ENCODE peak calls at places on chromosomes 5 and 9, in six cellular contexts. Y, E, H, I, C and L are unnamed samples.

GRCh38 chr9:124320062-124320973 is 62.6 kb downstream of the NEK6 start:
- DNase-seq in I (peak), H (peak), Y (peak), C (peak), E (peak), L (no peak)

GRCh38 chr9:130433168-130433946 is 11.4 kb upstream of the ASS1 start:
- DNase-seq in E (peak), C (peak), H (no peak), I (peak), Y (peak), L (no peak)

GRCh38 chr9:84856181-84856632 is 186.7 kb downstream of the NTRK2 start:
- DNase-seq in H (no peak), Y (no peak), C (no peak), I (no peak), E (no peak), L (no peak)

GRCh38 chr9:7011395-7012067 is 253.8 kb downstream of the KDM4C start:
- DNase-seq in Y (no peak), H (no peak), E (peak), I (no peak), C (no peak), L (no peak)

GRCh38 chr5:104016650-104017049 is 454.1 kb upstream of the NUDT12 start:
- DNase-seq in Y (no peak), I (no peak), E (no peak), H (no peak), C (no peak), L (no peak)

GRCh38 chr9:104997536-104997935 is 69.6 kb upstream of the ABCA1 start:
- DNase-seq in E (no peak), H (no peak), Y (no peak), C (no peak), I (no peak), L (no peak)

GRCh38 chr5:116032094-116032517 is at the start of gene ARL14EPL:
- DNase-seq in Y (no peak), H (no peak), I (peak), E (peak), C (peak), L (peak)

GRCh38 chr5:140590861-140591260 is 26.2 kb downstream of the SLC35A4 start:
- DNase-seq in C (no peak), I (no peak), E (no peak), Y (no peak), H (no peak), L (no peak)

GRCh38 chr5:1460054-1460682 is 14.9 kb upstream of the SLC6A3 start:
- DNase-seq in E (no peak), Y (no peak), I (no peak), C (no peak), H (no peak), L (no peak)

GRCh38 chr5:111271885-111272284 is 47.7 kb downstream of the CAMK4 start:
- DNase-seq in Y (no peak), E (no peak), C (no peak), H (no peak), I (no peak), L (no peak)

GRCh38 chr5:23490993-23491392 is 16.4 kb upstream of the PRDM9 start:
- DNase-seq in H (no peak), E (no peak), C (no peak), Y (no peak), I (no peak), L (no peak)

GRCh38 chr9:129569506-129570449 is 51.1 kb downstream of the C9orf50 start:
- DNase-seq in Y (no peak), H (no peak), I (peak), E (peak), C (peak), L (no peak)

GRCh38 chr9:89880721-89881120 is 275.9 kb downstream of the GADD45G start:
- DNase-seq in H (no peak), Y (no peak), C (no peak), I (no peak), E (no peak), L (no peak)

GRCh38 chr9:35164711-35165110 is 2.9 kb downstream of the UNC13B start:
- DNase-seq in H (no peak), C (no peak), I (no peak), E (peak), Y (no peak), L (no peak)

GRCh38 chr9:28365020-28365640 is 791.8 kb upstream of the C9orf72 start:
- DNase-seq in C (no peak), E (no peak), I (no peak), Y (no peak), H (no peak), L (no peak)

GRCh38 chr9:136696502-136696901 is 9.2 kb upstream of the AGPAT2 start:
- DNase-seq in H (no peak), C (no peak), E (no peak), I (no peak), Y (no peak), L (no peak)

GRCh38 chr5:149957855-149958254 is 2.7 kb upstream of the SLC26A2 start:
- DNase-seq in I (peak), E (no peak), C (no peak), Y (no peak), H (no peak), L (no peak)

GRCh38 chr9:34653610-34654072 is 1.7 kb downstream of the IL11RA start:
- DNase-seq in I (no peak), Y (no peak), E (no peak), H (no peak), C (no peak), L (no peak)

GRCh38 chr5:154782326-154782725 is 27.1 kb downstream of the LARP1 start:
- DNase-seq in C (no peak), E (peak), H (no peak), I (no peak), Y (no peak), L (no peak)

GRCh38 chr5:173395933-173396308 is 67.7 kb upstream of the STC2 start:
- DNase-seq in I (no peak), Y (no peak), H (no peak), E (no peak), C (no peak), L (no peak)

GRCh38 chr5:73419414-73420390 is 28.9 kb downstream of the FOXD1 start:
- DNase-seq in I (no peak), C (no peak), H (no peak), Y (no peak), E (no peak), L (no peak)

GRCh38 chr5:157915638-157916037 is 56.7 kb upstream of the CLINT1 start:
- DNase-seq in E (no peak), C (peak), Y (no peak), I (no peak), H (peak), L (no peak)

GRCh38 chr5:124371121-124371706 is 375.2 kb downstream of the ZNF608 start:
- DNase-seq in I (no peak), H (no peak), E (no peak), Y (no peak), C (no peak), L (no peak)

GRCh38 chr9:3879315-3879714 is 353.5 kb upstream of the RFX3 start:
- DNase-seq in H (no peak), E (no peak), C (no peak), Y (no peak), I (no peak), L (no peak)

GRCh38 chr5:122073023-122073422 is 5.0 kb downstream of the LOX start:
- DNase-seq in Y (no peak), I (no peak), H (no peak), C (no peak), E (no peak), L (no peak)

GRCh38 chr9:124467410-124468060 is 17.3 kb downstream of the ADGRD2 start:
- DNase-seq in C (no peak), I (no peak), E (no peak), H (no peak), Y (no peak), L (no peak)

GRCh38 chr9:98409637-98410173 is 154.3 kb upstream of the TBC1D2 start:
- DNase-seq in C (no peak), H (no peak), I (no peak), E (no peak), Y (no peak), L (no peak)

GRCh38 chr9:33388110-33388994 is 14.0 kb downstream of the AQP7 start:
- DNase-seq in H (no peak), C (peak), E (no peak), I (no peak), Y (no peak), L (no peak)

GRCh38 chr9:70049236-70049635 is 5.6 kb downstream of the MAMDC2 start:
- DNase-seq in C (peak), Y (no peak), E (no peak), I (no peak), H (no peak), L (no peak)

GRCh38 chr5:169197343-169197742 is 103.6 kb downstream of the SLIT3 start:
- DNase-seq in Y (no peak), I (peak), C (peak), E (no peak), H (no peak), L (no peak)

GRCh38 chr9:87122947-87123685 is 175.8 kb upstream of the GAS1 start:
- DNase-seq in H (no peak), E (no peak), Y (no peak), I (no peak), C (no peak), L (no peak)

GRCh38 chr5:42889311-42889933 is 77.7 kb upstream of the SELENOP start:
- DNase-seq in E (peak), H (peak), C (peak), Y (peak), I (peak), L (peak)

GRCh38 chr9:135340726-135341475 is 138.7 kb upstream of the PPP1R26 start:
- DNase-seq in E (no peak), C (no peak), I (no peak), Y (no peak), H (no peak), L (no peak)

DNA sequence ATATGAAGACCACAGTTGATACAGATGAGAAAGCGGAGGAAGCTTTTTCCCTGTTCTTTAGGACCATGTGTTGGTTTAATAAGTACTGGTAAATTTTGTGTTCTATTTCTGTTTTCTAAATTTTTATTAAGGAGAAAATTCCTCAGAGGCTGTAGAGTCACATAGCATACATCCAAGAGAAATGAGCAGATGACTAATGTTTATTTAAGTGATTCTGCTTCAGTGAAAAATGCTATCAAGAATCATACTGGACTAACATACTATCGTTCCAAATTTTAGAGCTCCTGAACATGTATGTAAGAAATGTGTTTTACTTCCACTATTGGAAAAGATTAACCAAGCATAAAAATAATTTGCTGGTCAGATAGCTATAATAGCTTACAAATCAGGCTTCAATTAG is 115.0 kb downstream of the KIAA1958 start:
- DNase-seq in I (peak), Y (no peak), C (no peak), E (no peak), H (no peak), L (no peak)
- H3K4me3 ChIP-seq in I (no peak), Y (no peak), C (no peak), E (no peak), H (no peak), L (no peak)

DNA sequence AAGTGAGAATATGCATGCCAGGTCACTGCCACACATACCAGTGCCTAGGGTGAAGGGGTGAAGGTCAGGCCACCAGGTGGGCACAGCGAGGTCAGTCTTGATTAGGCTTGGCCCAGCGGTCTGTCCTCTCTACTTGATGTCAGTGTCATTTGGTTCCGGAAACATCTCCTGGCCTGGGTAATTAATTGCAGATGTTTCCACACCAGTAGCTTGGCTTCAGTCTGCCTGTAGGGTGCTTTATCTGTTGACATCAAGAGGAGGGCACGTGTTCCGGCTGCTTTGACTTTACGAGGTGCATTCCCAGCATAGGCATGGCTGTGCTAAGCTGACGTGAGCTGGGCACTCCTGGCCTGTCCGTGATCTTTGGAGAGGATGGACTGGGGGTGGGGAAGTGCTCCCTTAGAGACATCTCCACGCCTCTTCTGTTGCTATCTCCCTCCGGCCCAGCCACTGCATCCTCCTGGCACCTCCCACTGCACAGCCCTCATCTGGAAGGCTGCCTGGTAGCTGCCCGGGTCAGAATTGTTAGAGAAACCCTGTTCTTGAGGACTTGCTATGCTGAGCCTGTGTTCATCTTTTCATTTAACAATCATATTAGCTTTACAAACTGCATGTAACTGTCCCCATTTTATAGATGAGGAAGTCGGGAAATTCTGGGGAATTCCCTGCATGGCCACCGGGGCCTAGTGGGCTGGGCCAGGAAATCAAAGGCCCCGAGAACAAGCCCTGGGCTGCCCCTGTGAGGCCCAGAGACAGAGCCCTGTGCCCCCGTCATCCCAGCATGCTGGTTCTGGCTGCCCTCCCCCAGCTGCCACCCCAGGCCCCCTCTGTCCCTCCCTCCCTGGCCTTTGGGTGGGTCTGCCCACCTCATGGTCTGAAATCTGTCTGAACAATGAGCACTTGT is 29.1 kb downstream of the JADE2 start:
- DNase-seq in C (peak), E (peak), I (peak), H (no peak), Y (no peak), L (no peak)
- TF ChIP-seq CTCF in C (peak), E (no peak), I (no peak), H (no peak), Y (no peak), L (no peak)

DNA sequence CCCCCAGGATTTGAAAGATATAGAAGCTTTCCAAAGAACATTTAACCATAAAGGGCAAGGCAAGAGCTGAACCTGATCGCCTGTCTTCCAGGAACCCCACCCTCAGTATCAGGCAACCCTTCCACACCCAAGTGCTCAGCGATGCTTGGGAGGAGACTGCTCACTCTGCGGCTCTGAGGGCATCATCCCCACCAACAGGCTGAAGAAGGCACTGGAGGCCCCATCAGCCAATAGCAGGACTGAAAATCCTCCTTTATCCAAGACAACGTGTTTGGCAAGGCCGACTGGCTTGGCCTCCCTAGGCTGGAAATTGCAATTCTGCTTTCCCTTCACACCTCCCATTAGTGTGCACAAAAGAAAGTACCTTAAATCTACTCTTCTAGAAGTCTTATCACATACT is 1.4 kb upstream of the PPP2CA start:
- DNase-seq in C (peak), H (no peak), Y (no peak), I (no peak), E (peak), L (no peak)
- H3K4me3 ChIP-seq in C (no peak), H (peak), Y (peak), I (peak), E (peak), L (peak)

GRCh38 chr5:86463339-86463738 is 154.4 kb upstream of the COX7C start:
- DNase-seq in C (no peak), I (peak), Y (no peak), H (no peak), E (no peak), L (no peak)
- TF ChIP-seq CTCF in C (no peak), I (no peak), Y (no peak), H (no peak), E (no peak), L (peak)

GRCh38 chr5:178589180-178590140 is 733 bp downstream of the COL23A1 start:
- DNase-seq in Y (no peak), H (no peak), C (peak), I (no peak), E (no peak), L (no peak)
- H3K4me3 ChIP-seq in Y (no peak), H (peak), C (peak), I (peak), E (no peak), L (no peak)